ENCODE peak calls at places on chromosomes 12 and 14, in five cellular contexts. One of them, this sample, is unnamed.

GRCh38 chr12:77104792-77105191 is 39.4 kb upstream of the E2F7 start:
- DNase-seq in fibroblast of lung: peak
- DNase-seq in cardiac muscle cell: no peak
- DNase-seq in heart left ventricle: no peak
- DNase-seq in endodermal cell: no peak
- DNase-seq in this sample: no peak

GRCh38 chr14:20836668-20837338 is 34.2 kb upstream of the RNASE1 start:
- DNase-seq in fibroblast of lung: peak
- DNase-seq in cardiac muscle cell: peak
- DNase-seq in heart left ventricle: no peak
- DNase-seq in endodermal cell: peak
- DNase-seq in this sample: no peak

GRCh38 chr14:69620211-69620611 is 8.8 kb downstream of the SUSD6 start:
- DNase-seq in fibroblast of lung: peak
- DNase-seq in cardiac muscle cell: no peak
- DNase-seq in heart left ventricle: no peak
- DNase-seq in endodermal cell: no peak
- DNase-seq in this sample: no peak

GRCh38 chr12:114320910-114321309 is 85.0 kb downstream of the TBX5 start:
- DNase-seq in fibroblast of lung: no peak
- DNase-seq in cardiac muscle cell: no peak
- DNase-seq in heart left ventricle: no peak
- DNase-seq in endodermal cell: no peak
- DNase-seq in this sample: no peak

GRCh38 chr14:68853749-68854148 is 60.9 kb upstream of the ZFP36L1 start:
- DNase-seq in fibroblast of lung: no peak
- DNase-seq in cardiac muscle cell: no peak
- DNase-seq in heart left ventricle: no peak
- DNase-seq in endodermal cell: peak
- DNase-seq in this sample: no peak

GRCh38 chr12:132686831-132687210 is 321 bp downstream of the POLE start:
- DNase-seq in fibroblast of lung: peak
- DNase-seq in cardiac muscle cell: no peak
- DNase-seq in heart left ventricle: no peak
- DNase-seq in endodermal cell: no peak
- DNase-seq in this sample: no peak

GRCh38 chr14:74867673-74868072 is 8.3 kb downstream of the PROX2 start:
- DNase-seq in fibroblast of lung: peak
- DNase-seq in cardiac muscle cell: no peak
- DNase-seq in heart left ventricle: peak
- DNase-seq in endodermal cell: no peak
- DNase-seq in this sample: no peak

GRCh38 chr12:119328111-119328510 is 6.4 kb upstream of the CCDC60 start:
- DNase-seq in fibroblast of lung: no peak
- DNase-seq in cardiac muscle cell: peak
- DNase-seq in heart left ventricle: no peak
- DNase-seq in endodermal cell: peak
- DNase-seq in this sample: no peak

GRCh38 chr14:102594514-102595175 is 2.2 kb downstream of the RCOR1 start:
- DNase-seq in fibroblast of lung: peak
- DNase-seq in cardiac muscle cell: peak
- DNase-seq in heart left ventricle: no peak
- DNase-seq in endodermal cell: peak
- DNase-seq in this sample: peak

GRCh38 chr14:54935100-54935499 is 32.5 kb upstream of the GCH1 start:
- DNase-seq in fibroblast of lung: no peak
- DNase-seq in cardiac muscle cell: no peak
- DNase-seq in heart left ventricle: no peak
- DNase-seq in endodermal cell: no peak
- DNase-seq in this sample: no peak

GRCh38 chr14:102554835-102555819 is 37.3 kb upstream of the RCOR1 start:
- DNase-seq in fibroblast of lung: peak
- DNase-seq in cardiac muscle cell: peak
- DNase-seq in heart left ventricle: peak
- DNase-seq in endodermal cell: peak
- DNase-seq in this sample: peak

GRCh38 chr14:35986219-35986573 is 160.1 kb downstream of the BRMS1L start:
- DNase-seq in fibroblast of lung: no peak
- DNase-seq in cardiac muscle cell: no peak
- DNase-seq in heart left ventricle: no peak
- DNase-seq in endodermal cell: no peak
- DNase-seq in this sample: no peak

GRCh38 chr12:46783881-46784280 is 41.9 kb downstream of the SLC38A4 start:
- DNase-seq in fibroblast of lung: no peak
- DNase-seq in cardiac muscle cell: no peak
- DNase-seq in heart left ventricle: no peak
- DNase-seq in endodermal cell: no peak
- DNase-seq in this sample: peak

GRCh38 chr12:116590561-116590960 is 31.4 kb downstream of the MAP1LC3B2 start:
- DNase-seq in fibroblast of lung: no peak
- DNase-seq in cardiac muscle cell: no peak
- DNase-seq in heart left ventricle: no peak
- DNase-seq in endodermal cell: no peak
- DNase-seq in this sample: no peak

GRCh38 chr12:12715459-12716150 is 1.6 kb upstream of the CDKN1B start:
- DNase-seq in fibroblast of lung: peak
- DNase-seq in cardiac muscle cell: no peak
- DNase-seq in heart left ventricle: no peak
- DNase-seq in endodermal cell: peak
- DNase-seq in this sample: no peak

GRCh38 chr12:54404061-54405004 is 14.7 kb downstream of the ITGA5 start:
- DNase-seq in fibroblast of lung: peak
- DNase-seq in cardiac muscle cell: peak
- DNase-seq in heart left ventricle: peak
- DNase-seq in endodermal cell: peak
- DNase-seq in this sample: peak

GRCh38 chr14:30728471-30728870 is 106.4 kb downstream of the SCFD1 start:
- DNase-seq in fibroblast of lung: no peak
- DNase-seq in cardiac muscle cell: no peak
- DNase-seq in heart left ventricle: no peak
- DNase-seq in endodermal cell: no peak
- DNase-seq in this sample: no peak

GRCh38 chr12:120352117-120352516 is 16.8 kb downstream of the MSI1 start:
- DNase-seq in fibroblast of lung: peak
- DNase-seq in cardiac muscle cell: no peak
- DNase-seq in heart left ventricle: no peak
- DNase-seq in endodermal cell: no peak
- DNase-seq in this sample: no peak

GRCh38 chr12:78060186-78060585 is 229.5 kb downstream of the NAV3 start:
- DNase-seq in fibroblast of lung: peak
- DNase-seq in cardiac muscle cell: no peak
- DNase-seq in heart left ventricle: no peak
- DNase-seq in endodermal cell: no peak
- DNase-seq in this sample: no peak

GRCh38 chr12:127926004-127926403 is 341.0 kb upstream of the TMEM132C start:
- DNase-seq in fibroblast of lung: peak
- DNase-seq in cardiac muscle cell: peak
- DNase-seq in heart left ventricle: no peak
- DNase-seq in endodermal cell: peak
- DNase-seq in this sample: peak

GRCh38 chr12:131459666-131460365 is 251.1 kb upstream of the SFSWAP start:
- DNase-seq in fibroblast of lung: no peak
- DNase-seq in cardiac muscle cell: no peak
- DNase-seq in heart left ventricle: no peak
- DNase-seq in endodermal cell: peak
- DNase-seq in this sample: no peak

DNA sequence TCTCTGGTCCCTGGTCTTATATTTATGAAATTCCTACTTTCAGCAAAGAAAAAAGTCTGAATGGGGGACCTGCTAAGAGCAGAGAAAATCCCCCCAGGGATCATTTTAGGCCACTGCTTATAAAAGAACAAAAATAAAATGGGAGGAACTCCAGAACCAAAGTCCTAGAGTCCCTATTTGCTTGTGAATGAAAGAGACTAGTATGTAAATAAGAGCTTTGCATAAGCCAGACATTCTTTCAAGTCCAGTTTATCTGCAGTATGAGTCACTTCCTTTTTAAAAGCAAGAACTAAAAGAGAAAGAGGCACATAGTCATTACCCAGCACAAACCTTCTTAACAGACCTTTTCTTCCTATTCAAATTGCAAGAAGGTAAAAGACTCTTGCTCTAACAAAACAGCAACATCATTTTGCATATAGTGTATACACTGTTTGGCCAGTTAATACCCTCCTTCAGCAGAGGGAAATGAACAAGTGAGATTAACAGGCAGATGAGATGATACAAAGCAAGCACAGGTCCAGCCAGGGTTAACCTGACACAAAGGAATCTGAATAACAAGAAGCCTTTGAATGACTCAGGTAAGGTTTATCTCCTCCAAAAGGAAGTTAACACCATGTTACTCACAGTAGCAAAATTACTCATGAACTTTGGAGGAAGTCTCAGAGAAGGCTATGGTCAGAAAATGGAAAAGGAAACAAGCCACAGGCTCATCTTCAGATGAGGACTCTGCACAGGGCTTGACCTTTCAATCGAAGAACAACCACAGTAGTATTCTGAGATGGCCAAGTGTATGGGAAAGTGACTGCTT is 87.3 kb downstream of the PHLDA1 start:
- DNase-seq in fibroblast of lung: peak
- DNase-seq in cardiac muscle cell: no peak
- DNase-seq in heart left ventricle: no peak
- DNase-seq in endodermal cell: peak
- DNase-seq in this sample: no peak
- H3K27ac ChIP-seq in fibroblast of lung: peak
- H3K27ac ChIP-seq in cardiac muscle cell: no peak
- H3K27ac ChIP-seq in heart left ventricle: peak
- H3K27ac ChIP-seq in endodermal cell: peak
- H3K27ac ChIP-seq in this sample: peak

DNA sequence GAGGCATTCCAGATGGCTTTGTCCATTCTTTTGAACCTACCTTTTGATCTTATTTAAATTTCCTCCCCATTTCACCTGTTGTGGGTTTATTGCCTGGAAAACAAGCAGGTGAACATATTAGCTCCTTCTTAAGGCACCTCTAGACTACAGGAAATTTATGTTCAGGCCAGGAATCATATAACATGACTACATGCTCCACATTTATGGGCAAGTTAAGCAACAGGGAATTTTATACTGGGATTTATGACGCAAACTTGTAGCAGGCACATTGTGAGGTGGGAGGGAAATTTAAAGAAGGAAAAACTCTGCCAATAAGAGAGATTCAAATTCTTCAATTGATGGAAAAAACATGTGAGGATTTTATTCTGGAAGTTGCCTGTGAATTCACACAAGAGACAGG is 93.8 kb downstream of the TBC1D30 start:
- DNase-seq in fibroblast of lung: no peak
- DNase-seq in cardiac muscle cell: no peak
- DNase-seq in heart left ventricle: no peak
- DNase-seq in endodermal cell: no peak
- DNase-seq in this sample: no peak
- H3K27ac ChIP-seq in fibroblast of lung: no peak
- H3K27ac ChIP-seq in cardiac muscle cell: no peak
- H3K27ac ChIP-seq in heart left ventricle: no peak
- H3K27ac ChIP-seq in endodermal cell: no peak
- H3K27ac ChIP-seq in this sample: no peak

DNA sequence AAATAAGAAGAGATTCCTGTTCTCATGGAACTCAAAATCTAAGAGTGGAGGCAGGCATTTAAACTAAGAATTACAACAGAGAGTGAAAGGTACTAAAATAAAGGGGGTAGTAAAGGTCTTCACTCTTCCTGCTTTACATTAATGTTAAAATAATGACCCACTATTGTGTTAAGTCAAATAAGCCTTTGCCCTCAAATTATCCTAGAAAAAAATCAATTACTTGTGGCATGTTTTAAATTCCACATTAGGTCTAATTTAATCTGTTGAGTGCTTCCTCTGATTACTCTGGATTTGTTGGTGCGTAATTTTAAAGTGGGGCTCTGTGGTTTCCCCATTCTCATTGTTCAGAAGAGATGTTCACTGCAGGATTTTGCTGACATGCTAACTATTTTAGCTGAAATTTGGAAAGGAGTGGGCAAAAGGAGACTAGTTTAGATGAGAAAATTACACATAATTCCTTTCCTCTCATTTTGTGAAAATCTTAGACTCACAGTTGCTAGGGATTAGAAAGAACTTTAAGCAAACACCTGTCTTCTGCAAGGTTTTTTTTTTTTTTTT is 35.5 kb downstream of the BTG1 start:
- DNase-seq in fibroblast of lung: no peak
- DNase-seq in cardiac muscle cell: no peak
- DNase-seq in heart left ventricle: no peak
- DNase-seq in endodermal cell: no peak
- DNase-seq in this sample: no peak
- H3K27ac ChIP-seq in fibroblast of lung: no peak
- H3K27ac ChIP-seq in cardiac muscle cell: no peak
- H3K27ac ChIP-seq in heart left ventricle: no peak
- H3K27ac ChIP-seq in endodermal cell: no peak
- H3K27ac ChIP-seq in this sample: no peak

DNA sequence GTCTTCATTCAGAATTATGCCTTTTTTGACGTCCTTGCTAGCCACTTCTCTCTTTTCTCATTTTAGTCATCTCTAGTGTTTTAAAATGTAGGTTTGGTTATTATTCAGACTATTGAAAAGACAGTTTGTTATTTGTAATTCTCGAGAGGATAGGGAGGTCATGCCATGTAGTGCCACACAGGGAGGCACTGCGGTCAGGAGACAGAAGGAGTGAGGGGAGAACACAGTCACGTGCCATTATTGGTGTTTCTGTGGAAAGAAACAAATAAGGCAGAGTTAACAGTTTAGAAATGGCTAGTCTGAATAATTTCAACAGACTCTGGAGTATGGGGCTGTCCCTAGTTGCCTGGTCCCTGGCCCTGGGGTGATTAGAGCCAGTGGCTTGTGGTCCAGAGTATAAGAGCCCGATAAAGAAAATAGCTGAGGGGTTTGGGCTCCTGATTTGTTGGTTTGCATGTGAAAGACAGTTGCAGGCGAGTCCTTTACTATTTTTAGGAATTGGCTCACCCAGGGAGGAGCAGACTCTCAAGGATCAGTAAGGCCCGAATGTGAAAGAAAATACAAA is 278.1 kb upstream of the SEL1L start:
- DNase-seq in fibroblast of lung: no peak
- DNase-seq in cardiac muscle cell: no peak
- DNase-seq in heart left ventricle: no peak
- DNase-seq in endodermal cell: no peak
- DNase-seq in this sample: no peak
- H3K27ac ChIP-seq in fibroblast of lung: no peak
- H3K27ac ChIP-seq in cardiac muscle cell: no peak
- H3K27ac ChIP-seq in heart left ventricle: no peak
- H3K27ac ChIP-seq in endodermal cell: no peak
- H3K27ac ChIP-seq in this sample: no peak

DNA sequence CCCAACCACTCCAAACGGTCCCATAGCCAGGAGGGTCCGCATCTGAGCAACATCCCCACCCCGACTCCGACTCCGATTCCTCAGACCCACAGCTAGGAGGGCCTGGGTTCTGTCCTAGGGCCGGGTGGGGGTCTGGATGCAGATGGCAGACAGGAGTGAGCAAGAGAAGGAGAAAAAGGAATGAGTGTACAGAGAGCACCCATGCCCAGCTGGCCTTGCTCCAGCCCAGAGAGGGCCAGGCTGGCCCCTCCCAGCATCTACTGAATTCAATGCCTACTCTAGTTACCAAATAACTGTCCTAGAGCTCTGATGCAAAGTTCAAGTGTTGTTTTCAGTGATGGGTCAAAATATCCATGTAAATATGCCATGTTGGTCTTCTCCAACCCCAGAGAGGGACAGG is 40.8 kb downstream of the VDR start:
- DNase-seq in fibroblast of lung: no peak
- DNase-seq in cardiac muscle cell: no peak
- DNase-seq in heart left ventricle: no peak
- DNase-seq in endodermal cell: peak
- DNase-seq in this sample: no peak
- H3K27ac ChIP-seq in fibroblast of lung: no peak
- H3K27ac ChIP-seq in cardiac muscle cell: no peak
- H3K27ac ChIP-seq in heart left ventricle: no peak
- H3K27ac ChIP-seq in endodermal cell: no peak
- H3K27ac ChIP-seq in this sample: no peak